ENCODE peak calls at places on chromosomes 2 and 18, in five cellular contexts. L is ovary, P is mucosa of descending colon, Q is colonic mucosa, I is lower lobe of right lung. W is an unnamed sample. For H3K36me3, the result is how much of the 10 kb centered on the place peaks cover.

GRCh38 chr2:205885492-205886099 is 200.4 kb downstream of the INO80D start:
- DNase-seq in L (peak), P (peak), Q (peak), I (peak), W (peak)

GRCh38 chr2:47058061-47058931 is 96.8 kb downstream of the STPG4 start:
- DNase-seq in L (peak), P (peak), Q (no peak), I (no peak), W (peak)

GRCh38 chr2:54329482-54330225 is 73.6 kb upstream of the TSPYL6 start:
- DNase-seq in L (no peak), P (no peak), Q (no peak), I (no peak), W (no peak)

GRCh38 chr18:41732371-41732770 is 222.7 kb upstream of the PIK3C3 start:
- DNase-seq in L (no peak), P (no peak), Q (no peak), I (no peak), W (no peak)

GRCh38 chr2:173354073-173354600 is 535 bp upstream of the CDCA7 start:
- DNase-seq in L (no peak), P (no peak), Q (no peak), I (no peak), W (no peak)

GRCh38 chr18:13577091-13577697 is 149.2 kb downstream of the FAM210A start:
- DNase-seq in L (no peak), P (no peak), Q (no peak), I (no peak), W (no peak)

GRCh38 chr2:28377984-28378678 is 14.5 kb upstream of the FOSL2 start:
- DNase-seq in L (no peak), P (peak), Q (peak), I (peak), W (peak)

GRCh38 chr2:105671156-105671555 is 73.6 kb upstream of the NCK2 start:
- DNase-seq in L (peak), P (no peak), Q (no peak), I (no peak), W (no peak)

GRCh38 chr2:81389203-81389602 is 1084.7 kb upstream of the LRRTM1 start:
- DNase-seq in L (no peak), P (no peak), Q (no peak), I (no peak), W (no peak)

GRCh38 chr2:3959372-3959771 is 256.0 kb downstream of the DCDC2C start:
- DNase-seq in L (no peak), P (no peak), Q (no peak), I (no peak), W (no peak)

GRCh38 chr2:191202209-191202721 is 42.9 kb upstream of the MYO1B start:
- DNase-seq in L (no peak), P (no peak), Q (no peak), I (no peak), W (no peak)

GRCh38 chr2:131577812-131578211 is 50.1 kb downstream of the CCDC74A start:
- DNase-seq in L (no peak), P (no peak), Q (no peak), I (no peak), W (no peak)

GRCh38 chr2:239826376-239826775 is 198.8 kb downstream of the NDUFA10 start:
- DNase-seq in L (no peak), P (no peak), Q (no peak), I (no peak), W (no peak)

GRCh38 chr2:97868986-97869721 is 126.6 kb downstream of the TMEM131 start:
- DNase-seq in L (no peak), P (no peak), Q (peak), I (no peak), W (no peak)

GRCh38 chr2:176239016-176239415 is 30.2 kb upstream of the MTX2 start:
- DNase-seq in L (no peak), P (no peak), Q (no peak), I (no peak), W (no peak)

GRCh38 chr18:50678651-50679415 is 118.9 kb downstream of the MAPK4 start:
- DNase-seq in L (no peak), P (no peak), Q (no peak), I (no peak), W (no peak)

GRCh38 chr2:85078536-85078935 is 54.7 kb upstream of the TCF7L1 start:
- DNase-seq in L (no peak), P (no peak), Q (no peak), I (no peak), W (no peak)

GRCh38 chr18:55110436-55110835 is 151.2 kb upstream of the CCDC68 start:
- DNase-seq in L (no peak), P (no peak), Q (no peak), I (no peak), W (no peak)

GRCh38 chr2:118310878-118311442 is 222.7 kb downstream of the INSIG2 start:
- DNase-seq in L (no peak), P (no peak), Q (peak), I (no peak), W (no peak)

GRCh38 chr2:60867848-60868247 is 13.5 kb upstream of the REL start:
- DNase-seq in L (no peak), P (peak), Q (no peak), I (no peak), W (no peak)

GRCh38 chr18:74132201-74132600 is 15.4 kb downstream of the FBXO15 start:
- DNase-seq in L (no peak), P (no peak), Q (no peak), I (no peak), W (no peak)

GRCh38 chr18:35241523-35241804 is 630 bp downstream of the ZNF397 start:
- DNase-seq in L (no peak), P (no peak), Q (no peak), I (no peak), W (no peak)

GRCh38 chr2:83531211-83531610 is 927.9 kb downstream of the SUCLG1 start:
- DNase-seq in L (no peak), P (no peak), Q (no peak), I (no peak), W (no peak)

GRCh38 chr18:57943723-57944122 is 100.3 kb upstream of the NEDD4L start:
- DNase-seq in L (no peak), P (no peak), Q (no peak), I (no peak), W (no peak)

GRCh38 chr2:38037757-38038615 is 38.0 kb downstream of the CYP1B1 start:
- DNase-seq in L (peak), P (peak), Q (no peak), I (no peak), W (no peak)

GRCh38 chr2:237471457-237472186 is 15.4 kb upstream of the MLPH start:
- DNase-seq in L (peak), P (peak), Q (no peak), I (peak), W (no peak)

GRCh38 chr2:35827086-35827485 is 528.5 kb upstream of the CRIM1 start:
- DNase-seq in L (no peak), P (no peak), Q (no peak), I (no peak), W (no peak)

GRCh38 chr18:45164551-45164950 is 450.7 kb upstream of the SLC14A2 start:
- DNase-seq in L (no peak), P (no peak), Q (no peak), I (no peak), W (no peak)

GRCh38 chr2:158100411-158100810 is 1.3 kb upstream of the UPP2 start:
- DNase-seq in L (no peak), P (no peak), Q (no peak), I (no peak), W (no peak)

GRCh38 chr2:106197878-106198277 is 3.8 kb upstream of the UXS1 start:
- DNase-seq in L (no peak), P (no peak), Q (no peak), I (no peak), W (no peak)

DNA sequence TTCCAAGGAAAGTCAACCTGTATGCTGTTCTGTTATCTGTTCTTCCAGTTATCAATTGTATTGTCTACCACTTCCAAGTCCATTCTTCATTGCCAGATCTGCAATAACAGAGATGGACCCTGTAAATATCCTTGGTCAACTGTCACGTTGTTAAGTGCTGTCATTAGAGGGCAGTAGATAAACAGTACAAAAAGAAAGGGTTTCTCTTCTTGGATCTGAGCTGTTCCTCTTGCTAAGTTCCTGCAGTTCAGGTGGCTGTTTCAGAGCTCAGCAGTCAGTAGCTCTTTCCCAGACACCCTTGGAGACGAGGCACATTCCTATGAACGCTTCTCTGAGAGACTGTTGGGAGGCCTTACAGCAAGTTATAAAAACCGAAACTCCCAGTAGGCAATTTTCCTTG is 957.1 kb upstream of the CHAC2 start:
- DNase-seq in L (no peak), P (no peak), Q (no peak), I (no peak), W (no peak)
- TF ChIP-seq CTCF in L (no peak), P (no peak), Q (no peak), I (no peak), W (no peak)

GRCh38 chr2:20317690-20318089 is 33.0 kb downstream of the PUM2 start:
- DNase-seq in L (no peak), P (no peak), Q (no peak), I (no peak), W (no peak)

GRCh38 chr2:20314562-20315521 is 35.8 kb downstream of the PUM2 start:
- DNase-seq in L (no peak), P (no peak), Q (no peak), I (no peak), W (no peak)

GRCh38 chr2:20309001-20309400 is 41.6 kb downstream of the PUM2 start:
- DNase-seq in L (no peak), P (no peak), Q (no peak), I (no peak), W (no peak)

GRCh38 chr2:20317198-20317597 is 33.4 kb downstream of the PUM2 start:
- DNase-seq in L (no peak), P (no peak), Q (no peak), I (no peak), W (no peak)

DNA sequence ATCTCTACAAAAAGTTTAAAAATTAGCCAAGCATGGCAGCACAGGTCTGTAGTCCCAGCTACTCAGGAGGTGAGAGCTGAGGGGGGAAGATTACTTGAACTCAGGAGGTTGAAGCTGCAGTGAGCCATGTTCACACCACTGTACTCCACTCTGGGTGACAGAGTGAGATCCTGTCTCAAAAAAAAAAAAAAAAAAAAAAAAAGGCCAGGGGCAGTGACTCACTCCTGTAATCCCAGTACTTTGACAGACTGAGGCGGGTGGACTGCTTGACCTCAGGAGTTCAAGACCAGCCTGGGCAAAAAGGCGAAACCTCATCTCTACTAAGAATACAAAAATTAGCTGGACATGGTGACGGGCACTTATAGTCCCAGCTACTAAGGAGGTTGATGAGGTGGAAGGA is 37.0 kb downstream of the PUM2 start:
- DNase-seq in L (no peak), P (no peak), Q (no peak), I (no peak), W (no peak)
- H3K36me3 ChIP-seq in L (under half), P (under half), Q (under half), I (half or more), W (half or more)

GRCh38 chr2:171522057-171522803 is at the start of gene CYBRD1:
- DNase-seq in L (peak), P (peak), Q (peak), I (peak), W (peak)
- TF ChIP-seq CTCF in L (peak), P (no peak), Q (no peak), I (no peak), W (no peak)

GRCh38 chr2:215403441-215404356 is 32.2 kb downstream of the FN1 start:
- DNase-seq in L (no peak), P (no peak), Q (no peak), I (no peak), W (no peak)

GRCh38 chr2:215404357-215404719 is 31.5 kb downstream of the FN1 start:
- DNase-seq in L (no peak), P (no peak), Q (no peak), I (no peak), W (no peak)

GRCh38 chr2:215407596-215408264 is 28.1 kb downstream of the FN1 start:
- DNase-seq in L (no peak), P (no peak), Q (no peak), I (no peak), W (no peak)

GRCh38 chr2:215407061-215407460 is 28.8 kb downstream of the FN1 start:
- DNase-seq in L (no peak), P (no peak), Q (no peak), I (no peak), W (no peak)

DNA sequence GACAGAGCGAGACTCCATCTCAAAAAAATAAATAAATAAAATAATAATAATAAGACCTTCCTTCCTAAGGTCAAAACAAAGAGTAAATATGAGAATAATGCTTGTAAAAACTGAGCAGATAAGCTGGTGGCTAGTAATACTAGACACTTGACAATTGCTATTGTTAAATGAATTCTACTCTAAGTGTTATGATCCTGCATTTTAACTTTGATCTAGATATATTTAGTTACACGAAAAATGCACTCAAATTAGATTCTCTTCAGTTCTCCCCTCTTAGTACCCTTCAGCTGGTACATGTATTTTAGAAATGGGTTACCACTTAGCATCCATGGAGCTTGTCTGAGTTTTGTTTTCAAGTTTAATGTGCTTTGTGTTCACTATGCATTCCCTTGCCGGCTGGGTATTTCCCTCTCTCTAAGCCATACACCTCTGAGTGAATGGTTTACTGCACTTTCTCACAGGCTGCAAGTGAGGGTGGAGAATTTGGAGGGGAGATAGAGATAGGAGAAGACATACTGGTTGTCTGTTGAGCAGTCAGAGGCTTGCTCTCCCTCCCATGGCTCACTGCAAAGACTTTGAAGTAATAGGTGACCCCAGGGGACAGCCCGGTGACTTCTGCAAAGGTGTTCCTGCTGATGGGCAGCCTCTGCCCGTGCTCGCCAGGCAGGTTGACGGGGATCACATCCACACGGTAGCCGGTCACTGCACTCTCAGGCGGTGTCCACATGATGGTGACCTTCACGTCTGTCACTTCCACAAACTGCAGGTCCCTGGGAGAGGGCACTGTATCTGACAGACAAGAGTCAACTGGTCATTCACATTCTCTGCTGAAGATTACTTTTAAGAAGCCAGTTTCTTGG is 29.9 kb downstream of the FN1 start:
- DNase-seq in L (no peak), P (no peak), Q (no peak), I (no peak), W (no peak)
- H3K36me3 ChIP-seq in L (under half), P (under half), Q (under half), I (half or more), W (under half)

DNA sequence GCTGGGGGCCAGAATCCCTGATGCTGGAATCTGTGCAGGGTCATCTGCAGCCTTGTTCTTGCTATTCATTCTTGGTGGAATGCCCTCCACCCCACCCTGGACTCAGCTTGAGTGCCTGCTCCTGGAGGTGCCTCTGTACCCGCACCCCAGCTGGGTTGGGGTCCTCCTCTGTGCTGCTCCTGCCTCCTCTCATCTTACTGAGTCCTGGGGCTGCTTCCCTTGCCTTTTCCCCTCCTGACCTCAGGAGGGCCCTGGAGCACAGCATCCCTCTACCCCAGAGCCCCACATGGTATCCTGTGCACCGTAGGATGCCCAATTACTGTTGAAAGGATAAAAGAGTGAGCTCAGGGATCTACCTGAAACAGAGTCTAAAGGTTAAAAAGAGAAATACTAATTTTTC is 81.6 kb downstream of the CIB4 start:
- DNase-seq in L (no peak), P (no peak), Q (no peak), I (no peak), W (no peak)
- TF ChIP-seq CTCF in L (no peak), P (no peak), Q (no peak), I (no peak), W (no peak)

DNA sequence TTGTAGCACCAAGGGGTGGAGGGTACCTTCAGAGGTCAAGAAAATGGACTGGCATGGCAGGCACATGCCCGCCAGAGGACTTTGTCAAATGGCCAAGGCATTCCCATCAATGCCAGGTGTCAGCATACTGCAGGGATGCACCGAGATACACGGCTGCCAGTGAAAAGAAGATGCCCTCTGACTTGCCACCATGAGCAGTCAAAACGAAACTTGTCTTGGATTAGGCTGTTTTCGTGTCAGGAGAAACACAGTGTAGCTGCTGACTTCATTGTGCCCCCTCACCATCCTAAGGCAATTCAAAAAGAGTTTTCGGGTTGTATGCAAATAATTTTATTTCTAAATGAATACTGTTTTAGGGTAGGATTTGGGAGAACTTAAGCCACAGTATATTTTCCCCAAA is 181.5 kb downstream of the NAPG start:
- DNase-seq in L (no peak), P (no peak), Q (no peak), I (no peak), W (no peak)
- H3K36me3 ChIP-seq in L (under half), P (under half), Q (under half), I (under half), W (under half)

DNA sequence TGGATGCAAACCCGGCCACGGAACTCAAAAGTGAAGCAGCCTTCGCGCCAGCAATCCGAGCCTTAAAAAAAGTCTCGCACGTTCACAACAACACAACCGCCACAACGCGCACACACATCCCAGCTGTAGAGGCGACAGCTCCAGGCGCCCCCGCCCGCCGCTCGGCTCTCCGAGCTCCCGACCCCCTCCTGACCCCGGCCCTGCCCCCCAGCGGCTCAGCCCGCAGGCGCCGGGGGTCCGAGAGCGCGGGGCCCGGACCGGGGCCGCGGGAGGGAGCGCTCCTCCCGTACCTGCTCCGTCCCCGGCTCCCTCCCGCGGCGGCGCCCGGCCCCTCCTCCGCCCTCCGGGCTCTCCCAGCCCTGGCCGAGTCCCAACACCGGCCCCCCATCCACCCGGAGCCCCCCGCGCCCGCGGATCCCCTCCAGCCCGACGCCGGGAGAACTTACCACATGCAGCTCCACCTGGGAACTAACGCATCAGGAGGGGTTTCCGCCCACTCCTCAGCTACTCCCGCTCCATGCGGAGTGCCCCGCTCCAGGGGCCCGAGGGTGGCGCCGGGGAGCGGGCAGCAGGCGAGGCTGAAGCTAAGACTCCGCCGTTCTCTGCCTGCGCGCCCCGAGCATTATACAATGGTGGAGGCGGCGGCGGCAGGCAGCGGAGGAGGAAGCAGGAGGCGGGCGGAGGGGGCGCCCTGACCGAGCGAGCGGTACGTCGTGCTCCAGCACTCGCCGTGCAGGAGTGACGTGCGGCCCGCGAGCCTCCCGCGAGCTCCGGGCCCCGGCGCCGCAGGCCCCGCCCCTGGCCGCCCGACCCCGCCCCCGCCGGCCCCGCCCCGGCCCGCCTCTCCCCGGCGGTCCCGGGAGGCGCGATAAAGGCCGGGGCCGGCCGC is at the start of gene SERTAD2:
- DNase-seq in L (peak), P (peak), Q (peak), I (peak), W (peak)
- TF ChIP-seq CTCF in L (no peak), P (no peak), Q (no peak), I (peak), W (no peak)

GRCh38 chr2:32485399-32485798 is 128.6 kb downstream of the BIRC6 start:
- DNase-seq in L (no peak), P (no peak), Q (no peak), I (no peak), W (no peak)

GRCh38 chr2:32484907-32485306 is 128.1 kb downstream of the BIRC6 start:
- DNase-seq in L (no peak), P (no peak), Q (no peak), I (no peak), W (no peak)

GRCh38 chr2:32479224-32479623 is 122.4 kb downstream of the BIRC6 start:
- DNase-seq in L (no peak), P (no peak), Q (no peak), I (no peak), W (no peak)

GRCh38 chr2:32479993-32480392 is 123.2 kb downstream of the BIRC6 start:
- DNase-seq in L (no peak), P (no peak), Q (no peak), I (no peak), W (no peak)

GRCh38 chr2:32482466-32482865 is 125.6 kb downstream of the BIRC6 start:
- DNase-seq in L (no peak), P (no peak), Q (no peak), I (no peak), W (no peak)
- H3K36me3 ChIP-seq in L (under half), P (under half), Q (under half), I (half or more), W (half or more)